ENCODE peak calls at places on chromosomes 1 and 21, in five cellular contexts. P, Y, U, D and X are unnamed samples.

GRCh38 chr1:235275223-235275622 is 52.8 kb downstream of the ARID4B start:
- DNase-seq in P (no peak), D (peak), U (no peak), Y (no peak), X (peak)

GRCh38 chr1:182611787-182612186 is 7.6 kb upstream of the RGS16 start:
- DNase-seq in D (no peak), Y (no peak), P (peak), U (no peak), X (no peak)

GRCh38 chr21:44932366-44933181 is 7.3 kb upstream of the SLX9 start:
- DNase-seq in P (no peak), Y (no peak), D (peak), U (no peak), X (peak)

GRCh38 chr1:151508721-151509292 is 2.4 kb upstream of the CGN start:
- DNase-seq in U (no peak), D (no peak), Y (no peak), P (no peak), X (no peak)

GRCh38 chr1:46152021-46152420 is 19.6 kb upstream of the PIK3R3 start:
- DNase-seq in Y (no peak), U (no peak), P (no peak), D (no peak), X (no peak)

GRCh38 chr1:198556969-198557368 is 16.5 kb upstream of the ATP6V1G3 start:
- DNase-seq in D (peak), Y (peak), U (no peak), P (no peak), X (peak)

GRCh38 chr1:117587479-117588356 is 18.1 kb upstream of the TENT5C start:
- DNase-seq in D (no peak), U (no peak), Y (no peak), P (no peak), X (no peak)

GRCh38 chr1:229411434-229412055 is 22.3 kb downstream of the ACTA1 start:
- DNase-seq in U (no peak), Y (no peak), D (no peak), P (no peak), X (no peak)

GRCh38 chr21:26909972-26910371 is 56.9 kb downstream of the ADAMTS5 start:
- DNase-seq in U (no peak), P (peak), Y (no peak), D (no peak), X (no peak)

GRCh38 chr1:40855513-40855912 is 6.7 kb downstream of the CITED4 start:
- DNase-seq in U (no peak), P (peak), D (no peak), Y (no peak), X (no peak)

GRCh38 chr1:206717237-206717989 is 32.7 kb downstream of the MAPKAPK2 start:
- DNase-seq in Y (no peak), P (no peak), D (no peak), U (no peak), X (peak)

GRCh38 chr1:37482796-37483744 is 8.7 kb downstream of the ZC3H12A start:
- DNase-seq in D (no peak), Y (no peak), U (no peak), P (no peak), X (no peak)

GRCh38 chr1:29557701-29558445 is 321.6 kb downstream of the PTPRU start:
- DNase-seq in Y (no peak), P (no peak), U (no peak), D (no peak), X (no peak)

GRCh38 chr1:176049582-176049981 is 157.5 kb downstream of the COP1 start:
- DNase-seq in P (no peak), Y (no peak), U (no peak), D (no peak), X (no peak)

GRCh38 chr1:33341190-33341589 is 20.3 kb upstream of the A3GALT2 start:
- DNase-seq in D (no peak), U (no peak), Y (no peak), P (no peak), X (no peak)

GRCh38 chr1:33343539-33343938 is 22.6 kb upstream of the A3GALT2 start:
- DNase-seq in P (no peak), Y (no peak), D (no peak), U (no peak), X (no peak)

GRCh38 chr1:33344896-33345295 is 24.0 kb upstream of the A3GALT2 start:
- DNase-seq in D (no peak), U (no peak), Y (no peak), P (no peak), X (no peak)

GRCh38 chr1:33339413-33339812 is 18.5 kb upstream of the A3GALT2 start:
- DNase-seq in D (no peak), U (no peak), Y (no peak), P (no peak), X (no peak)

GRCh38 chr1:33342041-33342723 is 21.3 kb upstream of the A3GALT2 start:
- DNase-seq in P (peak), D (peak), U (peak), Y (no peak), X (no peak)
- TF ChIP-seq CTCF in P (no peak), D (no peak), U (no peak), Y (no peak), X (no peak)

GRCh38 chr1:166813508-166814223 is 25.6 kb upstream of the POGK start:
- DNase-seq in Y (no peak), P (no peak), D (no peak), U (no peak), X (no peak)
- TF ChIP-seq CTCF in Y (no peak), P (no peak), D (no peak), U (no peak), X (no peak)

GRCh38 chr1:112927462-112927971 is 28.5 kb downstream of the SLC16A1 start:
- DNase-seq in U (no peak), P (no peak), D (no peak), Y (no peak), X (no peak)

GRCh38 chr1:112926858-112927257 is 29.1 kb downstream of the SLC16A1 start:
- DNase-seq in Y (no peak), P (no peak), D (no peak), U (no peak), X (no peak)

GRCh38 chr1:112923234-112923955 is 32.6 kb downstream of the SLC16A1 start:
- DNase-seq in P (no peak), Y (no peak), U (no peak), D (no peak), X (no peak)

GRCh38 chr1:112925015-112925414 is 31.0 kb downstream of the SLC16A1 start:
- DNase-seq in U (no peak), Y (no peak), D (no peak), P (peak), X (no peak)

DNA sequence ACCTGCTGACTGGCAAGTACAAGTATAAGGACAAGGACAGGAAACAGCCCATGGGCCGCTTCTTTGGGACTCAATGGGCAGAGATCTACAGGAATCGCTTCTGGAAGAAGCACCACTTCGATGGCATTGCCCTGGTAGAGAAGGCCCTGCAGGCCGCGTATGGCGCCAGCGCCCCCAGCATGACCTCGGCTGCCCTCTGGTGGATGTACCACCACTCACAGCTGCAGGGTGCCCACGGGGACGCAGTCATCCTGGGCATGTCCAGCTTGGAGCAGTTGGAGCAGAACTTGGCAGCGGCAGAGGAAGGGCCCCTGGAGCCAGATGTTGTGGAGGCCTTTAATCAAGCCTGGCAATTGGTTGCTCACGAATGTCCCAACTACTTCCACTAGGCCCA is 32.0 kb downstream of the SLC16A1 start:
- DNase-seq in D (no peak), Y (no peak), U (no peak), P (peak), X (no peak)
- TF ChIP-seq CTCF in D (no peak), Y (no peak), U (no peak), P (peak), X (no peak)

DNA sequence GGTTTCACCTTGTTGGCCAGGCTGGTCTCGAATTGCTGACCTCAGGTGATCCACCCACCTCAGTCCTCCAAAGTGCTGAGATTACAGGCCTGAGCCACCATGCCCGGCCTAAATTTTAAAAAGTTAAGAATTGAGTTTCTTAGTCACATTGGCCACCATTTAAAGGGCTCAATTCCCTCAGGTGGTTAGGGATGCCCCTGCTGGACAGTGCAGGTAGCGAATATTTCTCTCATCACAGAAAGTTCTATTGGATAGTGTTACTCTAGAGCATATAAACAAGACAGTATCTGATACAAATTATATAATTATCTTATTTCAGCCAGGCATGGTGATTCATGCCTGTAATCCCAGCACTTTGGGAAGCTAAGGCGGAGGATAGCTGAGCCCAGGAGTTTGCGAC is 320.2 kb downstream of the ZP4 start:
- DNase-seq in Y (no peak), U (no peak), P (peak), D (no peak), X (no peak)
- TF ChIP-seq CTCF in Y (no peak), U (no peak), P (peak), D (peak), X (no peak)

DNA sequence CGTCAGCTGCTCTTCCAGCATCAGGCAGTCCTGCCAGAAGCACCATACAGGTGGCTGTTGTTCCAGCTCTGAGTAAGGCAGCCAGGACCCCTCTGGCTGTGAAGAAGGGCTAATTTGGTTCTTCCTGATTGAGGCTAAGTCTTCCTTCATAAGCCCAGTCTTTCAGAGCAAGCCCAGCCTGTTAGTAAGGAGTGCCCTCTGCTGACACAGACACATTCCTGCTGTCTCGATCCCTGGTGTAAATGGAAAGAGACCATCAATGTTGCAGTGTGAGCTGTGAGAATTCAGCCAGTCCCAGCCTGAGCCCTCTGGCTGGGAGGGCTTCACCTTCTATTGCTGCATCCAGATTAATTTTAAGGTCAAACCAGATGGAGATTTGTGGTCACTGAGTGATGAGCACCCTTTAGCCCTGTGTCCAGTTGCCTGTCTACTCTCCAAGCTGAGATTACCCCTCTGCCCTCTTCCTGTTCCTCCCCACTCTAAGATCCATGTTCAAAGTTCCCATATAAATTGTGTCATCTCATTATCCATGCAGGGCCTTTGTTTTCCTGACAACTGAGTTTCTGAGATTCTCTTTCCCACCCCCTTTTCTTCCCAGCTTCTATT is 44.8 kb upstream of the KIRREL1 start:
- DNase-seq in U (no peak), P (peak), D (no peak), Y (no peak), X (peak)
- TF ChIP-seq CTCF in U (peak), P (peak), D (peak), Y (no peak), X (peak)

GRCh38 chr21:25024639-25025038 is 582.6 kb downstream of the MRPL39 start:
- DNase-seq in P (peak), Y (no peak), D (no peak), U (no peak), X (no peak)
- TF ChIP-seq CTCF in P (no peak), Y (no peak), D (no peak), U (no peak), X (no peak)